ENCODE peak calls at places on chromosomes 5 and 9, in four cellular contexts. One of them, this sample, is unnamed.

GRCh38 chr5:72383280-72384205 is 63.4 kb downstream of the PTCD2 start:
- DNase-seq in astrocyte: peak; percentile 68
- DNase-seq in left ventricle myocardium inferior: no peak
- DNase-seq in stomach: no peak
- DNase-seq in this sample: no peak

GRCh38 chr5:57696005-57696755 is 213.6 kb upstream of the ACTBL2 start:
- DNase-seq in astrocyte: no peak
- DNase-seq in left ventricle myocardium inferior: no peak
- DNase-seq in stomach: no peak
- DNase-seq in this sample: peak; percentile 26

GRCh38 chr5:141211-141610 is 49.2 kb downstream of the PLEKHG4B start:
- DNase-seq in astrocyte: no peak
- DNase-seq in left ventricle myocardium inferior: no peak
- DNase-seq in stomach: no peak
- DNase-seq in this sample: no peak

GRCh38 chr5:29984153-29984534 is 1209.3 kb upstream of the CDH6 start:
- DNase-seq in astrocyte: no peak
- DNase-seq in left ventricle myocardium inferior: no peak
- DNase-seq in stomach: no peak
- DNase-seq in this sample: no peak

GRCh38 chr5:37735649-37736347 is 104.0 kb downstream of the GDNF start:
- DNase-seq in astrocyte: peak; percentile 36
- DNase-seq in left ventricle myocardium inferior: no peak
- DNase-seq in stomach: no peak
- DNase-seq in this sample: no peak

GRCh38 chr9:5389109-5389732 is 48.5 kb downstream of the PLGRKT start:
- DNase-seq in astrocyte: peak; percentile 90
- DNase-seq in left ventricle myocardium inferior: no peak
- DNase-seq in stomach: no peak
- DNase-seq in this sample: no peak

GRCh38 chr5:68953885-68954617 is 139.8 kb upstream of the SLC30A5 start:
- DNase-seq in astrocyte: no peak
- DNase-seq in left ventricle myocardium inferior: no peak
- DNase-seq in stomach: no peak
- DNase-seq in this sample: no peak

GRCh38 chr5:111914957-111915356 is 158.0 kb upstream of the NREP start:
- DNase-seq in astrocyte: no peak
- DNase-seq in left ventricle myocardium inferior: no peak
- DNase-seq in stomach: no peak
- DNase-seq in this sample: no peak

GRCh38 chr9:127473501-127473900 is 22.2 kb downstream of the LRSAM1 start:
- DNase-seq in astrocyte: no peak
- DNase-seq in left ventricle myocardium inferior: no peak
- DNase-seq in stomach: no peak
- DNase-seq in this sample: no peak

GRCh38 chr9:120587357-120587756 is 7.4 kb upstream of the CDK5RAP2 start:
- DNase-seq in astrocyte: no peak
- DNase-seq in left ventricle myocardium inferior: no peak
- DNase-seq in stomach: no peak
- DNase-seq in this sample: no peak

GRCh38 chr9:2122299-2122698 is 107.2 kb downstream of the SMARCA2 start:
- DNase-seq in astrocyte: no peak
- DNase-seq in left ventricle myocardium inferior: no peak
- DNase-seq in stomach: no peak
- DNase-seq in this sample: no peak

GRCh38 chr9:127528407-127529251 is 77.3 kb downstream of the LRSAM1 start:
- DNase-seq in astrocyte: no peak
- DNase-seq in left ventricle myocardium inferior: no peak
- DNase-seq in stomach: no peak
- DNase-seq in this sample: no peak

GRCh38 chr5:88117546-88117945 is 151.1 kb downstream of the TMEM161B start:
- DNase-seq in astrocyte: no peak
- DNase-seq in left ventricle myocardium inferior: no peak
- DNase-seq in stomach: no peak
- DNase-seq in this sample: no peak

GRCh38 chr9:82721596-82721995 is 341.3 kb downstream of the RASEF start:
- DNase-seq in astrocyte: peak; percentile 57
- DNase-seq in left ventricle myocardium inferior: no peak
- DNase-seq in stomach: no peak
- DNase-seq in this sample: no peak

GRCh38 chr9:91817493-91818225 is 132.4 kb downstream of the ROR2 start:
- DNase-seq in astrocyte: peak; percentile 59
- DNase-seq in left ventricle myocardium inferior: no peak
- DNase-seq in stomach: no peak
- DNase-seq in this sample: no peak

GRCh38 chr5:115246361-115246991 is 16.2 kb downstream of the PGGT1B start:
- DNase-seq in astrocyte: peak; percentile 11
- DNase-seq in left ventricle myocardium inferior: no peak
- DNase-seq in stomach: no peak
- DNase-seq in this sample: no peak

GRCh38 chr9:116859763-116860162 is 172.7 kb downstream of the TRIM32 start:
- DNase-seq in astrocyte: no peak
- DNase-seq in left ventricle myocardium inferior: no peak
- DNase-seq in stomach: no peak
- DNase-seq in this sample: no peak

DNA sequence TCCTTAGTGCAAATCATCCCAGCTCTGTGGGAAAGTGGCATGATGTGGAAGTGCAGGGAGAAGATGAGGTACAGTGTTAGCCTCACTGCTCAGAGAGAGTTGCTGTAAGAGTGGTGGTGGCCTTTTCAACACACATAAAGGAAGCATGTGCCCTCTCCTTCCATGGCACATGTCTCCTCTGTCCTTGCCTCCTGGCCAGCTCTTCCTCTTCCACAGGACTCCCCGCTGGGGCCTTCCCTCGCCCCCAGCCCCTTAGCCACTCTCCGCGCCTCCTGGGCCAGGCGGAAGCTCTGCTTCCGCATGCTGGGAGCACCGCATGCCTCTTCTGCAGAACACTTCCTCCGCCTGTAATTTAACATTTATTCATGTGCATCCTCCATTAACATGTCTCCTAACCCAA is 4.8 kb upstream of the KCNMB1 start:
- DNase-seq in astrocyte: no peak
- DNase-seq in left ventricle myocardium inferior: no peak
- DNase-seq in stomach: no peak
- DNase-seq in this sample: no peak
- H3K4me1 ChIP-seq in astrocyte: no peaks in the 10 kb centered on the region
- H3K4me1 ChIP-seq in left ventricle myocardium inferior: peaks cover 11% of the 10 kb centered on the region
- H3K4me1 ChIP-seq in stomach: peaks cover 23% of the 10 kb centered on the region
- H3K4me1 ChIP-seq in this sample: no peaks in the 10 kb centered on the region

DNA sequence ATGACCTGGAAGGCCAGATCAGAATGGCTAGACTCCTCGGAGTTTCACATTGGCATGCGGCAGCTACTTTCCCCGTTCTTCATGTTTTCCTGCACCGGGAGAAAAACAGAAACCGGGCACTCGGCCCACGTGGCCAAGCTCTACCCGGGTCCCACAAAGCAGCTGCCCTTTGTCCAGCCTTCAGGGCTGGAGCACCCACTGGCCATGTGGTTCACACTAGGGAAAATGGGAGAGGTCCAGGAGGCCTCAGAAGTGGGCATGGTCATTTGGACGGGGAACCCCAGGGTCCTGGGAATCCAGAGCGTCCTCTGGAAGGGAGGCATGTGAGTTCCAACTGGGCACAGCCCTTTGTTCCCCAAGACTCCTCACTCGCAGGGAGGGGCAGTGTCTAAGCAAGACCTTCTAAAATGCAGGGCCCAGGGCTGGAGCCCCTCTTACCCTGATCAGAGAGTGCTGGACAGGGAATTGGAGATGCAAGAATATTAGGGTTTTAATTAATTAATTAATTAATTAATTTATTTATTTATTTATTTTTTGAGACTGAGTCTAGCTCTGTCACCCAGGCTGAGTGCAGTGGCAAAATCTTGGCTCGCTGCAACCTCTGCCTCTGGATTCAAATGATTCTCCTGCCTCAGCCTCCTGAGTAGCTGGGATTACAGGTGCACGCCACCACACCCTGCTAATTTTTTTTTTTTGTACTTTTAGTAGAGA is 97.2 kb upstream of the CPEB4 start:
- DNase-seq in astrocyte: no peak
- DNase-seq in left ventricle myocardium inferior: no peak
- DNase-seq in stomach: peak; percentile 23
- DNase-seq in this sample: no peak
- H3K4me3 ChIP-seq in astrocyte: no peak overlapping the region
- H3K4me3 ChIP-seq in left ventricle myocardium inferior: no peak overlapping the region
- H3K4me3 ChIP-seq in stomach: no peak overlapping the region
- H3K4me3 ChIP-seq in this sample: no peak overlapping the region

GRCh38 chr5:11164456-11165286 is 403.6 kb upstream of the DAP start:
- DNase-seq in astrocyte: no peak
- DNase-seq in left ventricle myocardium inferior: no peak
- DNase-seq in stomach: no peak
- DNase-seq in this sample: no peak

GRCh38 chr5:11171236-11171635 is 410.2 kb upstream of the DAP start:
- DNase-seq in astrocyte: no peak
- DNase-seq in left ventricle myocardium inferior: no peak
- DNase-seq in stomach: no peak
- DNase-seq in this sample: no peak

GRCh38 chr5:11172484-11172883 is 411.4 kb upstream of the DAP start:
- DNase-seq in astrocyte: no peak
- DNase-seq in left ventricle myocardium inferior: no peak
- DNase-seq in stomach: no peak
- DNase-seq in this sample: no peak

GRCh38 chr5:11166906-11167305 is 405.9 kb upstream of the DAP start:
- DNase-seq in astrocyte: peak; percentile 66
- DNase-seq in left ventricle myocardium inferior: no peak
- DNase-seq in stomach: no peak
- DNase-seq in this sample: no peak
- H3K4me1 ChIP-seq in astrocyte: peaks cover 2% of the 10 kb centered on the region
- H3K4me1 ChIP-seq in left ventricle myocardium inferior: peaks cover 9% of the 10 kb centered on the region
- H3K4me1 ChIP-seq in stomach: no peaks in the 10 kb centered on the region
- H3K4me1 ChIP-seq in this sample: no peaks in the 10 kb centered on the region

DNA sequence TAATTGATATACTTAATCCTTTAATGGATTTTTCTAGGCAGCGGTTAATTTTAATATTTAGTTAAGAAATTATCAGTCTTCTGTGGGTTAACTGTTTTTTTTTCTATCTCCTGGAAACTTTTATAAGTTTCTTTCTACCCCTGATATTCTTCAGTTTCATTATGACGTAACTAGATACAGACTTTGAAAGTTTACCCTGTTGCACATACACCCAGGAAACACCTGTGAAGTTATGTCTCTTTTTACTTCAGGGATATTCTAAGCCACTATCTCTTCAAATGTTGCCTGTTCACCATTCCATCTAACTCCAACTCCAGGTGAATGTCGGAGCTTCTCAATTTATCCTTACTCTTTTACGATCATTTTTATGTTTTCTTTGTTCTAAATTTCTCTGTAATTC is 329.0 kb downstream of the ICE1 start:
- DNase-seq in astrocyte: no peak
- DNase-seq in left ventricle myocardium inferior: no peak
- DNase-seq in stomach: no peak
- DNase-seq in this sample: no peak
- H3K4me3 ChIP-seq in astrocyte: no peak overlapping the region
- H3K4me3 ChIP-seq in left ventricle myocardium inferior: no peak overlapping the region
- H3K4me3 ChIP-seq in stomach: no peak overlapping the region
- H3K4me3 ChIP-seq in this sample: no peak overlapping the region